ENCODE peak calls at places on chromosomes 12 and 14, in five cellular contexts. V is progenitor cell of endocrine pancreas, L is SK-N-SH, U is heart left ventricle, G is IMR-90. A is an unnamed sample.

GRCh38 chr14:85531141-85531593 is 1.2 kb downstream of the FLRT2 start:
- DNase-seq in V (peak; percentile 27), G (peak; percentile 58), L (peak; percentile 5), U (peak; percentile 63), A (no peak)

GRCh38 chr14:96614528-96614927 is 112.3 kb downstream of the PAPOLA start:
- DNase-seq in U (no peak), V (no peak), L (peak; percentile 65), G (no peak), A (no peak)

GRCh38 chr12:4535092-4535491 is 3.6 kb upstream of the RAD51AP1 start:
- DNase-seq in V (no peak), L (no peak), G (no peak), U (no peak), A (no peak)

GRCh38 chr12:58420496-58420895 is 479.1 kb downstream of the ATP23 start:
- DNase-seq in V (no peak), L (no peak), G (no peak), U (no peak), A (no peak)

GRCh38 chr14:78700236-78700635 is 530.1 kb downstream of the NRXN3 start:
- DNase-seq in G (no peak), V (no peak), U (no peak), L (no peak), A (no peak)

GRCh38 chr12:97713972-97714588 is 251.5 kb downstream of the RMST start:
- DNase-seq in V (no peak), L (no peak), U (no peak), G (no peak), A (no peak)

GRCh38 chr12:45433441-45433868 is 217.6 kb downstream of the ANO6 start:
- DNase-seq in G (no peak), V (no peak), U (no peak), L (no peak), A (no peak)

GRCh38 chr12:29148958-29149690 is at the start of gene FAR2:
- DNase-seq in V (peak; percentile 42), U (peak; percentile 77), L (peak; percentile 85), G (no peak), A (peak; percentile 26)

GRCh38 chr12:94151577-94151976 is 3.2 kb downstream of the PLXNC1 start:
- DNase-seq in L (no peak), V (no peak), U (no peak), G (no peak), A (peak; percentile 15)

GRCh38 chr12:103572312-103572711 is 14.8 kb upstream of the STAB2 start:
- DNase-seq in U (no peak), V (no peak), G (no peak), L (no peak), A (no peak)

GRCh38 chr12:99824900-99825562 is 159.7 kb downstream of the ANKS1B start:
- DNase-seq in V (no peak), G (no peak), L (no peak), U (no peak), A (no peak)

GRCh38 chr14:22900088-22900799 is 17.2 kb downstream of the REM2 start:
- DNase-seq in V (no peak), U (no peak), L (peak; percentile 72), G (peak; percentile 78), A (peak; percentile 58)

GRCh38 chr14:106518054-106518943 is 991.9 kb downstream of the TMEM121 start:
- DNase-seq in L (peak; percentile 11), G (no peak), V (no peak), U (peak; percentile 72), A (peak; percentile 41)

GRCh38 chr12:42935090-42935489 is 345.5 kb upstream of the PRICKLE1 start:
- DNase-seq in U (no peak), G (no peak), V (no peak), L (no peak), A (no peak)

GRCh38 chr12:52171950-52172512 is 19.8 kb downstream of the KRT80 start:
- DNase-seq in V (peak; percentile 46), G (peak; percentile 68), L (no peak), U (peak; percentile 53), A (no peak)

GRCh38 chr14:51328942-51329350 is 88.9 kb downstream of the TMX1 start:
- DNase-seq in V (no peak), L (no peak), U (no peak), G (peak; percentile 69), A (no peak)

GRCh38 chr12:130481392-130481879 is 143.7 kb downstream of the PIWIL1 start:
- DNase-seq in G (no peak), U (no peak), L (no peak), V (no peak), A (no peak)

GRCh38 chr12:27919671-27920235 is 52.8 kb downstream of the PTHLH start:
- DNase-seq in U (no peak), V (no peak), G (no peak), L (no peak), A (no peak)

GRCh38 chr14:31161274-31161673 is 46.3 kb downstream of the HECTD1 start:
- DNase-seq in V (no peak), L (no peak), G (no peak), U (no peak), A (no peak)

GRCh38 chr12:30417697-30418231 is 277.9 kb downstream of the IPO8 start:
- DNase-seq in L (no peak), G (peak; percentile 74), U (no peak), V (no peak), A (no peak)

GRCh38 chr14:104066719-104067118 is 18.8 kb upstream of the ASPG start:
- DNase-seq in L (no peak), V (no peak), G (no peak), U (no peak), A (no peak)

GRCh38 chr12:23803547-23803946 is 145.9 kb downstream of the SOX5 start:
- DNase-seq in U (no peak), L (no peak), G (no peak), V (no peak), A (no peak)

GRCh38 chr14:63867926-63868921 is 15.4 kb downstream of the SYNE2 start:
- DNase-seq in U (no peak), V (no peak), G (peak; percentile 23), L (no peak), A (no peak)

GRCh38 chr12:94202245-94203180 is 54.1 kb downstream of the PLXNC1 start:
- DNase-seq in G (no peak), L (no peak), U (no peak), V (no peak), A (no peak)